ENCODE peak calls at places on chromosomes 11 and 22, in seven cellular contexts. One of them, this sample, is unnamed.
A peak's percentile ranks its signal among the peaks of the same experiment; 100 is the strongest.

GRCh38 chr22:32926600-32926999 is 125.1 kb downstream of the TIMP3 start:
- DNase-seq in activated T-helper 1 cell treated with anti-CD3 and anti-CD28 coated beads, Interleukin-12 subunit alpha, Interleukin-12 subunit beta, Interleukin-2, Interleukin-4 antibody, amounts not matched to agents 30 ng/mL and 10 ng/mL and 1 ng/mL, durations not matched to agents 14 hours and 24 hours and 36 hours: no peak
- DNase-seq in lung: no peak
- DNase-seq in mucosa of descending colon: peak; percentile 12
- DNase-seq in GM23338: peak; percentile 80
- DNase-seq in activated CD4-positive, alpha-beta T cell treated with anti-CD3 and anti-CD28 coated beads, Interleukin-2, amount 50 U/mL, for 1 hour: no peak
- DNase-seq in stimulated activated CD8-positive, alpha-beta memory T cell treated with anti-CD3 and anti-CD28 coated beads, Interleukin-4, amount 100 ng/mL, for 24 hours: no peak
- DNase-seq in this sample: no peak

GRCh38 chr11:112315861-112316739 is 55.4 kb upstream of the PLET1 start:
- DNase-seq in activated T-helper 1 cell treated with anti-CD3 and anti-CD28 coated beads, Interleukin-12 subunit alpha, Interleukin-12 subunit beta, Interleukin-2, Interleukin-4 antibody, amounts not matched to agents 30 ng/mL and 10 ng/mL and 1 ng/mL, durations not matched to agents 14 hours and 24 hours and 36 hours: no peak
- DNase-seq in lung: no peak
- DNase-seq in mucosa of descending colon: no peak
- DNase-seq in GM23338: no peak
- DNase-seq in activated CD4-positive, alpha-beta T cell treated with anti-CD3 and anti-CD28 coated beads, Interleukin-2, amount 50 U/mL, for 1 hour: no peak
- DNase-seq in stimulated activated CD8-positive, alpha-beta memory T cell treated with anti-CD3 and anti-CD28 coated beads, Interleukin-4, amount 100 ng/mL, for 24 hours: no peak
- DNase-seq in this sample: no peak

GRCh38 chr11:123253909-123254308 is 58.9 kb upstream of the CLMP start:
- DNase-seq in activated T-helper 1 cell treated with anti-CD3 and anti-CD28 coated beads, Interleukin-12 subunit alpha, Interleukin-12 subunit beta, Interleukin-2, Interleukin-4 antibody, amounts not matched to agents 30 ng/mL and 10 ng/mL and 1 ng/mL, durations not matched to agents 14 hours and 24 hours and 36 hours: no peak
- DNase-seq in lung: no peak
- DNase-seq in mucosa of descending colon: no peak
- DNase-seq in GM23338: no peak
- DNase-seq in activated CD4-positive, alpha-beta T cell treated with anti-CD3 and anti-CD28 coated beads, Interleukin-2, amount 50 U/mL, for 1 hour: no peak
- DNase-seq in stimulated activated CD8-positive, alpha-beta memory T cell treated with anti-CD3 and anti-CD28 coated beads, Interleukin-4, amount 100 ng/mL, for 24 hours: no peak
- DNase-seq in this sample: no peak

GRCh38 chr22:36386900-36387663 is 685 bp downstream of the MYH9 start:
- DNase-seq in activated T-helper 1 cell treated with anti-CD3 and anti-CD28 coated beads, Interleukin-12 subunit alpha, Interleukin-12 subunit beta, Interleukin-2, Interleukin-4 antibody, amounts not matched to agents 30 ng/mL and 10 ng/mL and 1 ng/mL, durations not matched to agents 14 hours and 24 hours and 36 hours: peak; percentile 58
- DNase-seq in lung: peak; percentile 81
- DNase-seq in mucosa of descending colon: peak; percentile 82
- DNase-seq in GM23338: peak; percentile 38
- DNase-seq in activated CD4-positive, alpha-beta T cell treated with anti-CD3 and anti-CD28 coated beads, Interleukin-2, amount 50 U/mL, for 1 hour: no peak
- DNase-seq in stimulated activated CD8-positive, alpha-beta memory T cell treated with anti-CD3 and anti-CD28 coated beads, Interleukin-4, amount 100 ng/mL, for 24 hours: no peak
- DNase-seq in this sample: no peak

GRCh38 chr22:44728761-44729261 is 23.6 kb upstream of the ARHGAP8 start:
- DNase-seq in activated T-helper 1 cell treated with anti-CD3 and anti-CD28 coated beads, Interleukin-12 subunit alpha, Interleukin-12 subunit beta, Interleukin-2, Interleukin-4 antibody, amounts not matched to agents 30 ng/mL and 10 ng/mL and 1 ng/mL, durations not matched to agents 14 hours and 24 hours and 36 hours: no peak
- DNase-seq in lung: no peak
- DNase-seq in mucosa of descending colon: no peak
- DNase-seq in GM23338: no peak
- DNase-seq in activated CD4-positive, alpha-beta T cell treated with anti-CD3 and anti-CD28 coated beads, Interleukin-2, amount 50 U/mL, for 1 hour: no peak
- DNase-seq in stimulated activated CD8-positive, alpha-beta memory T cell treated with anti-CD3 and anti-CD28 coated beads, Interleukin-4, amount 100 ng/mL, for 24 hours: no peak
- DNase-seq in this sample: no peak

GRCh38 chr22:50209893-50210292 is 9.1 kb downstream of the SELENOO start:
- DNase-seq in activated T-helper 1 cell treated with anti-CD3 and anti-CD28 coated beads, Interleukin-12 subunit alpha, Interleukin-12 subunit beta, Interleukin-2, Interleukin-4 antibody, amounts not matched to agents 30 ng/mL and 10 ng/mL and 1 ng/mL, durations not matched to agents 14 hours and 24 hours and 36 hours: no peak
- DNase-seq in lung: no peak
- DNase-seq in mucosa of descending colon: peak; percentile 84
- DNase-seq in GM23338: peak; percentile 75
- DNase-seq in activated CD4-positive, alpha-beta T cell treated with anti-CD3 and anti-CD28 coated beads, Interleukin-2, amount 50 U/mL, for 1 hour: peak; percentile 76
- DNase-seq in stimulated activated CD8-positive, alpha-beta memory T cell treated with anti-CD3 and anti-CD28 coated beads, Interleukin-4, amount 100 ng/mL, for 24 hours: peak; percentile 50
- DNase-seq in this sample: peak; percentile 46

GRCh38 chr11:119910056-119910455 is 181.1 kb upstream of the NECTIN1 start:
- DNase-seq in activated T-helper 1 cell treated with anti-CD3 and anti-CD28 coated beads, Interleukin-12 subunit alpha, Interleukin-12 subunit beta, Interleukin-2, Interleukin-4 antibody, amounts not matched to agents 30 ng/mL and 10 ng/mL and 1 ng/mL, durations not matched to agents 14 hours and 24 hours and 36 hours: no peak
- DNase-seq in lung: no peak
- DNase-seq in mucosa of descending colon: peak; percentile 87
- DNase-seq in GM23338: no peak
- DNase-seq in activated CD4-positive, alpha-beta T cell treated with anti-CD3 and anti-CD28 coated beads, Interleukin-2, amount 50 U/mL, for 1 hour: no peak
- DNase-seq in stimulated activated CD8-positive, alpha-beta memory T cell treated with anti-CD3 and anti-CD28 coated beads, Interleukin-4, amount 100 ng/mL, for 24 hours: no peak
- DNase-seq in this sample: no peak

GRCh38 chr11:69534166-69534530 is 52.7 kb downstream of the LINC01488 start:
- DNase-seq in activated T-helper 1 cell treated with anti-CD3 and anti-CD28 coated beads, Interleukin-12 subunit alpha, Interleukin-12 subunit beta, Interleukin-2, Interleukin-4 antibody, amounts not matched to agents 30 ng/mL and 10 ng/mL and 1 ng/mL, durations not matched to agents 14 hours and 24 hours and 36 hours: no peak
- DNase-seq in lung: no peak
- DNase-seq in mucosa of descending colon: no peak
- DNase-seq in GM23338: no peak
- DNase-seq in activated CD4-positive, alpha-beta T cell treated with anti-CD3 and anti-CD28 coated beads, Interleukin-2, amount 50 U/mL, for 1 hour: no peak
- DNase-seq in stimulated activated CD8-positive, alpha-beta memory T cell treated with anti-CD3 and anti-CD28 coated beads, Interleukin-4, amount 100 ng/mL, for 24 hours: no peak
- DNase-seq in this sample: no peak

GRCh38 chr11:72736452-72737069 is 15.6 kb downstream of the ARAP1 start:
- DNase-seq in activated T-helper 1 cell treated with anti-CD3 and anti-CD28 coated beads, Interleukin-12 subunit alpha, Interleukin-12 subunit beta, Interleukin-2, Interleukin-4 antibody, amounts not matched to agents 30 ng/mL and 10 ng/mL and 1 ng/mL, durations not matched to agents 14 hours and 24 hours and 36 hours: peak; percentile 64
- DNase-seq in lung: peak; percentile 76
- DNase-seq in mucosa of descending colon: no peak
- DNase-seq in GM23338: no peak
- DNase-seq in activated CD4-positive, alpha-beta T cell treated with anti-CD3 and anti-CD28 coated beads, Interleukin-2, amount 50 U/mL, for 1 hour: peak; percentile 52
- DNase-seq in stimulated activated CD8-positive, alpha-beta memory T cell treated with anti-CD3 and anti-CD28 coated beads, Interleukin-4, amount 100 ng/mL, for 24 hours: peak; percentile 45
- DNase-seq in this sample: peak; percentile 40

GRCh38 chr11:76554767-76555166 is 109.9 kb downstream of the EMSY start:
- DNase-seq in activated T-helper 1 cell treated with anti-CD3 and anti-CD28 coated beads, Interleukin-12 subunit alpha, Interleukin-12 subunit beta, Interleukin-2, Interleukin-4 antibody, amounts not matched to agents 30 ng/mL and 10 ng/mL and 1 ng/mL, durations not matched to agents 14 hours and 24 hours and 36 hours: no peak
- DNase-seq in lung: no peak
- DNase-seq in mucosa of descending colon: no peak
- DNase-seq in GM23338: no peak
- DNase-seq in activated CD4-positive, alpha-beta T cell treated with anti-CD3 and anti-CD28 coated beads, Interleukin-2, amount 50 U/mL, for 1 hour: no peak
- DNase-seq in stimulated activated CD8-positive, alpha-beta memory T cell treated with anti-CD3 and anti-CD28 coated beads, Interleukin-4, amount 100 ng/mL, for 24 hours: no peak
- DNase-seq in this sample: no peak

GRCh38 chr11:103648670-103649400 is 387.6 kb upstream of the DDI1 start:
- DNase-seq in activated T-helper 1 cell treated with anti-CD3 and anti-CD28 coated beads, Interleukin-12 subunit alpha, Interleukin-12 subunit beta, Interleukin-2, Interleukin-4 antibody, amounts not matched to agents 30 ng/mL and 10 ng/mL and 1 ng/mL, durations not matched to agents 14 hours and 24 hours and 36 hours: no peak
- DNase-seq in lung: no peak
- DNase-seq in mucosa of descending colon: no peak
- DNase-seq in GM23338: no peak
- DNase-seq in activated CD4-positive, alpha-beta T cell treated with anti-CD3 and anti-CD28 coated beads, Interleukin-2, amount 50 U/mL, for 1 hour: no peak
- DNase-seq in stimulated activated CD8-positive, alpha-beta memory T cell treated with anti-CD3 and anti-CD28 coated beads, Interleukin-4, amount 100 ng/mL, for 24 hours: no peak
- DNase-seq in this sample: no peak

GRCh38 chr11:106463796-106464201 is 386.3 kb downstream of the AASDHPPT start:
- DNase-seq in activated T-helper 1 cell treated with anti-CD3 and anti-CD28 coated beads, Interleukin-12 subunit alpha, Interleukin-12 subunit beta, Interleukin-2, Interleukin-4 antibody, amounts not matched to agents 30 ng/mL and 10 ng/mL and 1 ng/mL, durations not matched to agents 14 hours and 24 hours and 36 hours: no peak
- DNase-seq in lung: no peak
- DNase-seq in mucosa of descending colon: no peak
- DNase-seq in GM23338: no peak
- DNase-seq in activated CD4-positive, alpha-beta T cell treated with anti-CD3 and anti-CD28 coated beads, Interleukin-2, amount 50 U/mL, for 1 hour: no peak
- DNase-seq in stimulated activated CD8-positive, alpha-beta memory T cell treated with anti-CD3 and anti-CD28 coated beads, Interleukin-4, amount 100 ng/mL, for 24 hours: no peak
- DNase-seq in this sample: no peak

GRCh38 chr11:95143106-95143681 is 53.5 kb downstream of the ENDOD1 start:
- DNase-seq in activated T-helper 1 cell treated with anti-CD3 and anti-CD28 coated beads, Interleukin-12 subunit alpha, Interleukin-12 subunit beta, Interleukin-2, Interleukin-4 antibody, amounts not matched to agents 30 ng/mL and 10 ng/mL and 1 ng/mL, durations not matched to agents 14 hours and 24 hours and 36 hours: no peak
- DNase-seq in lung: no peak
- DNase-seq in mucosa of descending colon: no peak
- DNase-seq in GM23338: no peak
- DNase-seq in activated CD4-positive, alpha-beta T cell treated with anti-CD3 and anti-CD28 coated beads, Interleukin-2, amount 50 U/mL, for 1 hour: no peak
- DNase-seq in stimulated activated CD8-positive, alpha-beta memory T cell treated with anti-CD3 and anti-CD28 coated beads, Interleukin-4, amount 100 ng/mL, for 24 hours: no peak
- DNase-seq in this sample: no peak

GRCh38 chr11:21374381-21374780 is 705.0 kb downstream of the NELL1 start:
- DNase-seq in activated T-helper 1 cell treated with anti-CD3 and anti-CD28 coated beads, Interleukin-12 subunit alpha, Interleukin-12 subunit beta, Interleukin-2, Interleukin-4 antibody, amounts not matched to agents 30 ng/mL and 10 ng/mL and 1 ng/mL, durations not matched to agents 14 hours and 24 hours and 36 hours: no peak
- DNase-seq in lung: no peak
- DNase-seq in mucosa of descending colon: no peak
- DNase-seq in GM23338: no peak
- DNase-seq in activated CD4-positive, alpha-beta T cell treated with anti-CD3 and anti-CD28 coated beads, Interleukin-2, amount 50 U/mL, for 1 hour: no peak
- DNase-seq in stimulated activated CD8-positive, alpha-beta memory T cell treated with anti-CD3 and anti-CD28 coated beads, Interleukin-4, amount 100 ng/mL, for 24 hours: no peak
- DNase-seq in this sample: no peak

GRCh38 chr11:57647960-57648776 is 1.5 kb downstream of the YPEL4 start:
- DNase-seq in activated T-helper 1 cell treated with anti-CD3 and anti-CD28 coated beads, Interleukin-12 subunit alpha, Interleukin-12 subunit beta, Interleukin-2, Interleukin-4 antibody, amounts not matched to agents 30 ng/mL and 10 ng/mL and 1 ng/mL, durations not matched to agents 14 hours and 24 hours and 36 hours: no peak
- DNase-seq in lung: no peak
- DNase-seq in mucosa of descending colon: no peak
- DNase-seq in GM23338: peak; percentile 35
- DNase-seq in activated CD4-positive, alpha-beta T cell treated with anti-CD3 and anti-CD28 coated beads, Interleukin-2, amount 50 U/mL, for 1 hour: no peak
- DNase-seq in stimulated activated CD8-positive, alpha-beta memory T cell treated with anti-CD3 and anti-CD28 coated beads, Interleukin-4, amount 100 ng/mL, for 24 hours: no peak
- DNase-seq in this sample: no peak

GRCh38 chr11:69325446-69325845 is 31.5 kb downstream of the MYEOV start:
- DNase-seq in activated T-helper 1 cell treated with anti-CD3 and anti-CD28 coated beads, Interleukin-12 subunit alpha, Interleukin-12 subunit beta, Interleukin-2, Interleukin-4 antibody, amounts not matched to agents 30 ng/mL and 10 ng/mL and 1 ng/mL, durations not matched to agents 14 hours and 24 hours and 36 hours: no peak
- DNase-seq in lung: no peak
- DNase-seq in mucosa of descending colon: no peak
- DNase-seq in GM23338: no peak
- DNase-seq in activated CD4-positive, alpha-beta T cell treated with anti-CD3 and anti-CD28 coated beads, Interleukin-2, amount 50 U/mL, for 1 hour: no peak
- DNase-seq in stimulated activated CD8-positive, alpha-beta memory T cell treated with anti-CD3 and anti-CD28 coated beads, Interleukin-4, amount 100 ng/mL, for 24 hours: no peak
- DNase-seq in this sample: no peak

GRCh38 chr11:116488836-116489389 is 283.9 kb downstream of the BUD13 start:
- DNase-seq in activated T-helper 1 cell treated with anti-CD3 and anti-CD28 coated beads, Interleukin-12 subunit alpha, Interleukin-12 subunit beta, Interleukin-2, Interleukin-4 antibody, amounts not matched to agents 30 ng/mL and 10 ng/mL and 1 ng/mL, durations not matched to agents 14 hours and 24 hours and 36 hours: no peak
- DNase-seq in lung: no peak
- DNase-seq in mucosa of descending colon: no peak
- DNase-seq in GM23338: no peak
- DNase-seq in activated CD4-positive, alpha-beta T cell treated with anti-CD3 and anti-CD28 coated beads, Interleukin-2, amount 50 U/mL, for 1 hour: no peak
- DNase-seq in stimulated activated CD8-positive, alpha-beta memory T cell treated with anti-CD3 and anti-CD28 coated beads, Interleukin-4, amount 100 ng/mL, for 24 hours: no peak
- DNase-seq in this sample: no peak

GRCh38 chr22:20315337-20316216 is 4.3 kb downstream of the DGCR6L start:
- DNase-seq in activated T-helper 1 cell treated with anti-CD3 and anti-CD28 coated beads, Interleukin-12 subunit alpha, Interleukin-12 subunit beta, Interleukin-2, Interleukin-4 antibody, amounts not matched to agents 30 ng/mL and 10 ng/mL and 1 ng/mL, durations not matched to agents 14 hours and 24 hours and 36 hours: no peak
- DNase-seq in lung: peak; percentile 25
- DNase-seq in mucosa of descending colon: no peak
- DNase-seq in GM23338: no peak
- DNase-seq in activated CD4-positive, alpha-beta T cell treated with anti-CD3 and anti-CD28 coated beads, Interleukin-2, amount 50 U/mL, for 1 hour: no peak
- DNase-seq in stimulated activated CD8-positive, alpha-beta memory T cell treated with anti-CD3 and anti-CD28 coated beads, Interleukin-4, amount 100 ng/mL, for 24 hours: no peak
- DNase-seq in this sample: no peak

GRCh38 chr11:72773291-72773690 is 20.6 kb downstream of the STARD10 start:
- DNase-seq in activated T-helper 1 cell treated with anti-CD3 and anti-CD28 coated beads, Interleukin-12 subunit alpha, Interleukin-12 subunit beta, Interleukin-2, Interleukin-4 antibody, amounts not matched to agents 30 ng/mL and 10 ng/mL and 1 ng/mL, durations not matched to agents 14 hours and 24 hours and 36 hours: no peak
- DNase-seq in lung: no peak
- DNase-seq in mucosa of descending colon: no peak
- DNase-seq in GM23338: no peak
- DNase-seq in activated CD4-positive, alpha-beta T cell treated with anti-CD3 and anti-CD28 coated beads, Interleukin-2, amount 50 U/mL, for 1 hour: no peak
- DNase-seq in stimulated activated CD8-positive, alpha-beta memory T cell treated with anti-CD3 and anti-CD28 coated beads, Interleukin-4, amount 100 ng/mL, for 24 hours: no peak
- DNase-seq in this sample: no peak

GRCh38 chr22:44243761-44244160 is 63.0 kb downstream of the PARVG start:
- DNase-seq in activated T-helper 1 cell treated with anti-CD3 and anti-CD28 coated beads, Interleukin-12 subunit alpha, Interleukin-12 subunit beta, Interleukin-2, Interleukin-4 antibody, amounts not matched to agents 30 ng/mL and 10 ng/mL and 1 ng/mL, durations not matched to agents 14 hours and 24 hours and 36 hours: no peak
- DNase-seq in lung: no peak
- DNase-seq in mucosa of descending colon: no peak
- DNase-seq in GM23338: no peak
- DNase-seq in activated CD4-positive, alpha-beta T cell treated with anti-CD3 and anti-CD28 coated beads, Interleukin-2, amount 50 U/mL, for 1 hour: no peak
- DNase-seq in stimulated activated CD8-positive, alpha-beta memory T cell treated with anti-CD3 and anti-CD28 coated beads, Interleukin-4, amount 100 ng/mL, for 24 hours: no peak
- DNase-seq in this sample: no peak

GRCh38 chr11:133945087-133945974 is 11.4 kb downstream of the IGSF9B start:
- DNase-seq in activated T-helper 1 cell treated with anti-CD3 and anti-CD28 coated beads, Interleukin-12 subunit alpha, Interleukin-12 subunit beta, Interleukin-2, Interleukin-4 antibody, amounts not matched to agents 30 ng/mL and 10 ng/mL and 1 ng/mL, durations not matched to agents 14 hours and 24 hours and 36 hours: peak; percentile 82
- DNase-seq in lung: no peak
- DNase-seq in mucosa of descending colon: no peak
- DNase-seq in GM23338: no peak
- DNase-seq in activated CD4-positive, alpha-beta T cell treated with anti-CD3 and anti-CD28 coated beads, Interleukin-2, amount 50 U/mL, for 1 hour: peak; percentile 78
- DNase-seq in stimulated activated CD8-positive, alpha-beta memory T cell treated with anti-CD3 and anti-CD28 coated beads, Interleukin-4, amount 100 ng/mL, for 24 hours: peak; percentile 72
- DNase-seq in this sample: peak; percentile 66

GRCh38 chr11:131767421-131767820 is 397.0 kb downstream of the NTM start:
- DNase-seq in activated T-helper 1 cell treated with anti-CD3 and anti-CD28 coated beads, Interleukin-12 subunit alpha, Interleukin-12 subunit beta, Interleukin-2, Interleukin-4 antibody, amounts not matched to agents 30 ng/mL and 10 ng/mL and 1 ng/mL, durations not matched to agents 14 hours and 24 hours and 36 hours: no peak
- DNase-seq in lung: no peak
- DNase-seq in mucosa of descending colon: no peak
- DNase-seq in GM23338: no peak
- DNase-seq in activated CD4-positive, alpha-beta T cell treated with anti-CD3 and anti-CD28 coated beads, Interleukin-2, amount 50 U/mL, for 1 hour: no peak
- DNase-seq in stimulated activated CD8-positive, alpha-beta memory T cell treated with anti-CD3 and anti-CD28 coated beads, Interleukin-4, amount 100 ng/mL, for 24 hours: no peak
- DNase-seq in this sample: no peak

GRCh38 chr11:3037945-3038271 is 19.3 kb downstream of the CARS1 start:
- DNase-seq in activated T-helper 1 cell treated with anti-CD3 and anti-CD28 coated beads, Interleukin-12 subunit alpha, Interleukin-12 subunit beta, Interleukin-2, Interleukin-4 antibody, amounts not matched to agents 30 ng/mL and 10 ng/mL and 1 ng/mL, durations not matched to agents 14 hours and 24 hours and 36 hours: no peak
- DNase-seq in lung: no peak
- DNase-seq in mucosa of descending colon: no peak
- DNase-seq in GM23338: no peak
- DNase-seq in activated CD4-positive, alpha-beta T cell treated with anti-CD3 and anti-CD28 coated beads, Interleukin-2, amount 50 U/mL, for 1 hour: no peak
- DNase-seq in stimulated activated CD8-positive, alpha-beta memory T cell treated with anti-CD3 and anti-CD28 coated beads, Interleukin-4, amount 100 ng/mL, for 24 hours: no peak
- DNase-seq in this sample: no peak

GRCh38 chr11:3155691-3156258 is 9.3 kb downstream of the OSBPL5 start:
- DNase-seq in activated T-helper 1 cell treated with anti-CD3 and anti-CD28 coated beads, Interleukin-12 subunit alpha, Interleukin-12 subunit beta, Interleukin-2, Interleukin-4 antibody, amounts not matched to agents 30 ng/mL and 10 ng/mL and 1 ng/mL, durations not matched to agents 14 hours and 24 hours and 36 hours: no peak
- DNase-seq in lung: no peak
- DNase-seq in mucosa of descending colon: no peak
- DNase-seq in GM23338: no peak
- DNase-seq in activated CD4-positive, alpha-beta T cell treated with anti-CD3 and anti-CD28 coated beads, Interleukin-2, amount 50 U/mL, for 1 hour: no peak
- DNase-seq in stimulated activated CD8-positive, alpha-beta memory T cell treated with anti-CD3 and anti-CD28 coated beads, Interleukin-4, amount 100 ng/mL, for 24 hours: no peak
- DNase-seq in this sample: no peak

GRCh38 chr22:33577862-33578411 is 342.3 kb downstream of the LARGE1 start:
- DNase-seq in activated T-helper 1 cell treated with anti-CD3 and anti-CD28 coated beads, Interleukin-12 subunit alpha, Interleukin-12 subunit beta, Interleukin-2, Interleukin-4 antibody, amounts not matched to agents 30 ng/mL and 10 ng/mL and 1 ng/mL, durations not matched to agents 14 hours and 24 hours and 36 hours: no peak
- DNase-seq in lung: no peak
- DNase-seq in mucosa of descending colon: no peak
- DNase-seq in GM23338: no peak
- DNase-seq in activated CD4-positive, alpha-beta T cell treated with anti-CD3 and anti-CD28 coated beads, Interleukin-2, amount 50 U/mL, for 1 hour: no peak
- DNase-seq in stimulated activated CD8-positive, alpha-beta memory T cell treated with anti-CD3 and anti-CD28 coated beads, Interleukin-4, amount 100 ng/mL, for 24 hours: no peak
- DNase-seq in this sample: no peak

GRCh38 chr11:9565822-9566560 is 7.5 kb upstream of the WEE1 start:
- DNase-seq in activated T-helper 1 cell treated with anti-CD3 and anti-CD28 coated beads, Interleukin-12 subunit alpha, Interleukin-12 subunit beta, Interleukin-2, Interleukin-4 antibody, amounts not matched to agents 30 ng/mL and 10 ng/mL and 1 ng/mL, durations not matched to agents 14 hours and 24 hours and 36 hours: peak; percentile 67
- DNase-seq in lung: peak; percentile 37
- DNase-seq in mucosa of descending colon: peak; percentile 41
- DNase-seq in GM23338: peak; percentile 85
- DNase-seq in activated CD4-positive, alpha-beta T cell treated with anti-CD3 and anti-CD28 coated beads, Interleukin-2, amount 50 U/mL, for 1 hour: no peak
- DNase-seq in stimulated activated CD8-positive, alpha-beta memory T cell treated with anti-CD3 and anti-CD28 coated beads, Interleukin-4, amount 100 ng/mL, for 24 hours: no peak
- DNase-seq in this sample: peak; percentile 21

GRCh38 chr22:40036591-40037225 is 42.0 kb downstream of the FAM83F start:
- DNase-seq in activated T-helper 1 cell treated with anti-CD3 and anti-CD28 coated beads, Interleukin-12 subunit alpha, Interleukin-12 subunit beta, Interleukin-2, Interleukin-4 antibody, amounts not matched to agents 30 ng/mL and 10 ng/mL and 1 ng/mL, durations not matched to agents 14 hours and 24 hours and 36 hours: peak; percentile 23
- DNase-seq in lung: peak; percentile 43
- DNase-seq in mucosa of descending colon: peak; percentile 53
- DNase-seq in GM23338: peak; percentile 88
- DNase-seq in activated CD4-positive, alpha-beta T cell treated with anti-CD3 and anti-CD28 coated beads, Interleukin-2, amount 50 U/mL, for 1 hour: peak; percentile 40
- DNase-seq in stimulated activated CD8-positive, alpha-beta memory T cell treated with anti-CD3 and anti-CD28 coated beads, Interleukin-4, amount 100 ng/mL, for 24 hours: peak; percentile 19
- DNase-seq in this sample: peak; percentile 32

GRCh38 chr11:56923116-56923515 is 65.6 kb upstream of the OR5AK2 start:
- DNase-seq in activated T-helper 1 cell treated with anti-CD3 and anti-CD28 coated beads, Interleukin-12 subunit alpha, Interleukin-12 subunit beta, Interleukin-2, Interleukin-4 antibody, amounts not matched to agents 30 ng/mL and 10 ng/mL and 1 ng/mL, durations not matched to agents 14 hours and 24 hours and 36 hours: no peak
- DNase-seq in lung: no peak
- DNase-seq in mucosa of descending colon: no peak
- DNase-seq in GM23338: no peak
- DNase-seq in activated CD4-positive, alpha-beta T cell treated with anti-CD3 and anti-CD28 coated beads, Interleukin-2, amount 50 U/mL, for 1 hour: no peak
- DNase-seq in stimulated activated CD8-positive, alpha-beta memory T cell treated with anti-CD3 and anti-CD28 coated beads, Interleukin-4, amount 100 ng/mL, for 24 hours: no peak
- DNase-seq in this sample: no peak